ENCODE peak calls at places on chromosomes 5 and 9, in five cellular contexts. B is hepatic stellate cell, X is SK-N-DZ, P is AG08395, Z is NCI-H1092 treated with DMSO at 0.1 percent for 48 hours. J is an unnamed sample.

GRCh38 chr9:86642721-86643120 is 288.5 kb upstream of the TUT7 start:
- DNase-seq in B (no peak), X (no peak), P (no peak), Z (no peak), J (no peak)

GRCh38 chr9:36878986-36879982 is 154.8 kb downstream of the PAX5 start:
- DNase-seq in B (no peak), X (no peak), P (no peak), Z (no peak), J (no peak)

GRCh38 chr5:36596756-36597155 is 9.7 kb upstream of the SLC1A3 start:
- DNase-seq in B (no peak), X (no peak), P (no peak), Z (no peak), J (no peak)

GRCh38 chr9:109143881-109144562 is 23.0 kb downstream of the FRRS1L start:
- DNase-seq in B (no peak), X (peak; percentile 18), P (peak; percentile 40), Z (no peak), J (no peak)

GRCh38 chr5:136128416-136128935 is 4.2 kb upstream of the SMAD5 start:
- DNase-seq in B (no peak), X (no peak), P (no peak), Z (no peak), J (no peak)

GRCh38 chr5:9239071-9239470 is 306.8 kb downstream of the SEMA5A start:
- DNase-seq in B (no peak), X (no peak), P (peak; percentile 30), Z (no peak), J (no peak)

GRCh38 chr9:133379153-133380086 is 3.3 kb downstream of the STKLD1 start:
- DNase-seq in B (no peak), X (no peak), P (no peak), Z (no peak), J (no peak)

GRCh38 chr5:104512063-104512798 is 949.6 kb upstream of the NUDT12 start:
- DNase-seq in B (no peak), X (no peak), P (no peak), Z (no peak), J (no peak)

GRCh38 chr5:11851965-11852745 is 52.1 kb downstream of the CTNND2 start:
- DNase-seq in B (no peak), X (no peak), P (no peak), Z (no peak), J (no peak)

GRCh38 chr5:74199436-74200210 is 440.9 kb downstream of the ENC1 start:
- DNase-seq in B (peak; percentile 40), X (no peak), P (peak; percentile 65), Z (no peak), J (no peak)

GRCh38 chr9:129665008-129665771 is at the start of gene PRRX2:
- DNase-seq in B (peak; percentile 78), X (no peak), P (peak; percentile 87), Z (no peak), J (no peak)

GRCh38 chr5:132661231-132662003 is 3.4 kb downstream of the IL13 start:
- DNase-seq in B (no peak), X (no peak), P (no peak), Z (no peak), J (no peak)

GRCh38 chr5:143896981-143897380 is 85.0 kb downstream of the HMHB1 start:
- DNase-seq in B (peak; percentile 27), X (peak; percentile 16), P (peak; percentile 44), Z (no peak), J (no peak)

GRCh38 chr5:132012385-132013005 is 1.0 kb upstream of the ACSL6 start:
- DNase-seq in B (peak; percentile 70), X (no peak), P (peak; percentile 72), Z (no peak), J (no peak)

GRCh38 chr9:130243015-130243881 is 22.3 kb upstream of the HMCN2 start:
- DNase-seq in B (peak; percentile 66), X (peak; percentile 92), P (peak; percentile 73), Z (peak; percentile 66), J (peak; percentile 32)

GRCh38 chr9:121326130-121326838 is 43.8 kb downstream of the STOM start:
- DNase-seq in B (peak; percentile 76), X (no peak), P (peak; percentile 91), Z (no peak), J (no peak)

GRCh38 chr5:154802050-154802449 is 46.9 kb downstream of the LARP1 start:
- DNase-seq in B (no peak), X (no peak), P (no peak), Z (no peak), J (no peak)

GRCh38 chr5:122882836-122883235 is 37.4 kb downstream of the SNX24 start:
- DNase-seq in B (peak; percentile 47), X (no peak), P (peak; percentile 64), Z (no peak), J (no peak)

GRCh38 chr5:140312067-140312790 is 9.3 kb upstream of the PFDN1 start:
- DNase-seq in B (no peak), X (no peak), P (peak; percentile 71), Z (no peak), J (no peak)

GRCh38 chr9:76634356-76635054 is 129.7 kb upstream of the PCA3 start:
- DNase-seq in B (no peak), X (peak; percentile 16), P (peak; percentile 26), Z (no peak), J (no peak)

GRCh38 chr5:39193553-39194465 is 25.6 kb downstream of the FYB1 start:
- DNase-seq in B (no peak), X (no peak), P (no peak), Z (no peak), J (no peak)